ENCODE peak calls at places on chromosome 12, in five cellular contexts. I is HT1080, X is ovary, B is RCC 7860, K is iris pigment epithelial cell. R is an unnamed sample.

GRCh38 chr12:132106921-132107320 is 37.2 kb downstream of the DDX51 start:
- DNase-seq in I (peak), X (no peak), B (no peak), K (peak), R (no peak)

GRCh38 chr12:132313182-132313581 is 16.2 kb downstream of the GALNT9 start:
- DNase-seq in I (no peak), X (no peak), B (no peak), K (no peak), R (no peak)

GRCh38 chr12:89225401-89225800 is 126.9 kb downstream of the DUSP6 start:
- DNase-seq in I (peak), X (no peak), B (no peak), K (peak), R (no peak)

GRCh38 chr12:26287666-26288408 is 92.5 kb downstream of the SSPN start:
- DNase-seq in I (no peak), X (no peak), B (peak), K (peak), R (no peak)

GRCh38 chr12:116969615-116970575 is 59.1 kb downstream of the FBXW8 start:
- DNase-seq in I (no peak), X (peak), B (no peak), K (no peak), R (no peak)

GRCh38 chr12:127767631-127768030 is 499.3 kb upstream of the TMEM132C start:
- DNase-seq in I (no peak), X (no peak), B (no peak), K (no peak), R (no peak)

GRCh38 chr12:104263580-104264358 is 39.8 kb upstream of the EID3 start:
- DNase-seq in I (no peak), X (no peak), B (no peak), K (peak), R (no peak)

GRCh38 chr12:6925543-6926279 is 2.0 kb upstream of the ATN1 start:
- DNase-seq in I (peak), X (peak), B (peak), K (peak), R (peak)

GRCh38 chr12:48687595-48687994 is 5.6 kb upstream of the KANSL2 start:
- DNase-seq in I (no peak), X (no peak), B (no peak), K (no peak), R (no peak)

GRCh38 chr12:26120561-26121274 is 4.1 kb downstream of the BHLHE41 start:
- DNase-seq in I (no peak), X (no peak), B (no peak), K (peak), R (peak)

GRCh38 chr12:737117-737739 is 15.2 kb upstream of the WNK1 start:
- DNase-seq in I (no peak), X (no peak), B (no peak), K (no peak), R (no peak)

GRCh38 chr12:118375348-118375747 is 1.0 kb upstream of the SUDS3 start:
- DNase-seq in I (no peak), X (no peak), B (no peak), K (no peak), R (no peak)

GRCh38 chr12:46455648-46456352 is 83.2 kb upstream of the SLC38A2 start:
- DNase-seq in I (peak), X (no peak), B (no peak), K (no peak), R (no peak)

GRCh38 chr12:121657305-121658008 is 12.0 kb downstream of the MORN3 start:
- DNase-seq in I (no peak), X (no peak), B (peak), K (peak), R (no peak)

GRCh38 chr12:27460471-27460978 is 14.0 kb downstream of the SMCO2 start:
- DNase-seq in I (peak), X (no peak), B (peak), K (peak), R (no peak)

R was measured in putamen.